ENCODE peak calls at places on chromosomes 3 and 15, in six cellular contexts. S is HCT116, F is hepatocyte, U is neural progenitor cell, T is GM23248, I is GM23338. A is an unnamed sample.
A peak's percentile ranks its signal among the peaks of the same experiment; 100 is the strongest.

GRCh38 chr3:160480931-160481330 is 31.3 kb upstream of the TRIM59 start:
- DNase-seq in S (no peak), F (no peak), U (no peak), T (peak; percentile 40), I (no peak), A (no peak)

GRCh38 chr3:186823391-186823790 is 17.1 kb upstream of the RFC4 start:
- DNase-seq in S (no peak), F (no peak), U (no peak), T (peak; percentile 47), I (no peak), A (no peak)

GRCh38 chr3:58535531-58536500 is 1.2 kb downstream of the ACOX2 start:
- DNase-seq in S (no peak), F (peak; percentile 74), U (no peak), T (no peak), I (no peak), A (no peak)

GRCh38 chr15:89016549-89017041 is 71.7 kb upstream of the ABHD2 start:
- DNase-seq in S (peak; percentile 23), F (no peak), U (no peak), T (peak; percentile 76), I (no peak), A (no peak)

GRCh38 chr15:99424978-99425665 is 140.7 kb upstream of the MEF2A start:
- DNase-seq in S (no peak), F (peak; percentile 65), U (no peak), T (peak; percentile 82), I (no peak), A (no peak)

GRCh38 chr3:8610961-8611360 is 33.6 kb downstream of the SSUH2 start:
- DNase-seq in S (no peak), F (no peak), U (no peak), T (no peak), I (no peak), A (no peak)

GRCh38 chr3:121999931-122000330 is 22.1 kb downstream of the ILDR1 start:
- DNase-seq in S (no peak), F (no peak), U (no peak), T (no peak), I (no peak), A (no peak)

GRCh38 chr3:195856410-195857084 is 44.8 kb upstream of the MUC4 start:
- DNase-seq in S (no peak), F (no peak), U (no peak), T (no peak), I (no peak), A (no peak)

GRCh38 chr15:75721923-75722870 is 9.5 kb upstream of the CSPG4 start:
- DNase-seq in S (no peak), F (no peak), U (no peak), T (no peak), I (no peak), A (no peak)

GRCh38 chr3:179181993-179182551 is 33.9 kb downstream of the PIK3CA start:
- DNase-seq in S (no peak), F (no peak), U (no peak), T (peak; percentile 56), I (no peak), A (no peak)
- TF ChIP-seq EZH2phosphoT487 in S (no peak), F (no peak), U (no peak), T (no peak), I (no peak), A (no peak)

GRCh38 chr15:96358795-96359190 is 28.3 kb downstream of the NR2F2 start:
- DNase-seq in S (no peak), F (no peak), U (no peak), T (no peak), I (no peak), A (no peak)
- TF ChIP-seq EZH2phosphoT487 in S (no peak), F (no peak), U (no peak), T (no peak), I (no peak), A (no peak)

GRCh38 chr15:60673156-60673555 is 194.2 kb upstream of the ICE2 start:
- DNase-seq in S (no peak), F (no peak), U (no peak), T (no peak), I (no peak), A (no peak)
- TF ChIP-seq EZH2phosphoT487 in S (no peak), F (no peak), U (no peak), T (no peak), I (no peak), A (no peak)

DNA sequence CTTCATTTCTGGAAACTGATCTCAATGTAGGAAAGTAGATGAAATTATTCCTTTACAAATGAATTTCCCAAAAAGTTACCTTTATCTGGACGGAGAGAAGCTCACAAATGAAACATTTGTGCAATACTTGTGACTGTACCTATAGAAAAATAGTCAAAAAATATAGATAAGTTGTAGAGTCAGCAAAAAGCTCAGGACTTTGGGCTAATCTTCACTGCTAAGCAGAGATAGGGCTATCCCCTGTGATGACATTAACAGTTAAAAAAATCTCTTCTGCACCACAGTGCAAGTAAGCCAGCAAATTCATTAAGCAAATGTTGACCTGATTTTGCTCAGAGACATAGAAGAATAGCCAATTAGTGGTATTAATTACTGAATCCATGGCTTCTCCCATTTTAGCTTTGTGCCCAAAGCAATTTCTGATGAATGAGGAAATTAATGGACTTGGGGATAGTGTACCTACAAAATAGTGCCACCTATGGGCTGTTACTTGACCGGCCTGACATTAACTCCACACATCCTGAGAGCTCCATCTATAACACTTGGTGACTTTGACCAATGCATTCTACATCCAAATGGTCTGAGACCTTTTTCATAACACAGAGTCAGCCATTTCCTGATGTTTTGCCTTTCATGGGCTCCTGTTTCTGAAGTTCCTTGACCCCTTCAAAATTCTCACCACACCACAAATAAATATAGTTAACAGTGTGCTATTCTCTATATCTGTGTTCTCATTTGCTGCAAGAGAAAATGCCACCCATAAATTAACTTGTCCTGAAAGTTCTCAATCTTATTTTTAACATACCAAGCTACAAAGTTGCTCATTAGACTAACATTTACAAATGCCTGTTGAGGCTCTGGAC is 105.0 kb downstream of the SSR3 start:
- DNase-seq in S (peak; percentile 37), F (peak; percentile 55), U (peak; percentile 48), T (peak; percentile 61), I (peak; percentile 72), A (peak; percentile 29)
- TF ChIP-seq EZH2phosphoT487 in S (no peak), F (no peak), U (no peak), T (no peak), I (no peak), A (no peak)

GRCh38 chr3:2166552-2166951 is 67.9 kb downstream of the CNTN4 start:
- DNase-seq in S (no peak), F (peak; percentile 10), U (peak; percentile 36), T (no peak), I (peak; percentile 41), A (no peak)
- TF ChIP-seq EZH2phosphoT487 in S (no peak), F (no peak), U (no peak), T (no peak), I (no peak), A (no peak)

GRCh38 chr3:101853465-101853864 is 4.2 kb downstream of the NFKBIZ start:
- DNase-seq in S (no peak), F (no peak), U (no peak), T (no peak), I (no peak), A (no peak)
- TF ChIP-seq EZH2phosphoT487 in S (no peak), F (no peak), U (no peak), T (no peak), I (no peak), A (no peak)

DNA sequence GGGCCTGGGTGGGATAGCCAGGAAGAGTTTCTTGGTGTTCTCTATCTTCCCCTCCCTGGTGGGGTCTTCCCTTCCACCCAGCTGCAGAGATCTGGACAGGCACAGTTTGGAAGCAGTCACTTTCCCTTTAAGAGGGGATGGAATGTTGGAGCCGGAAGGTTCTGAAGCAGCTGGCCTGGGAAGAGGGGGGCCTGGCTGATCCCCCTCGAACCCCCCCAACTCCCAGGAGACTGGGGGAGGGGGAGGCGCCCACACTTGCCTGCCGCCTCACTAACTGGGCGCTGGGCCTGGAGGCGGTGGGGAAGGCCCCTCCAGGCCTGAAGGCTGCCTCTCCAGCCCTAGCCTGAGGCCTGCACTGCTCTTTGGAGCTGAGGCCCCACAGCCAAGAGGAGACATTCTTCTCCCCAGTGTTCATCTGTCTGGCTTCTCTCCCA is 1.4 kb downstream of the DVL3 start:
- DNase-seq in S (no peak), F (peak; percentile 66), U (peak; percentile 80), T (peak; percentile 61), I (peak; percentile 75), A (no peak)
- TF ChIP-seq EZH2phosphoT487 in S (no peak), F (no peak), U (no peak), T (no peak), I (no peak), A (no peak)

DNA sequence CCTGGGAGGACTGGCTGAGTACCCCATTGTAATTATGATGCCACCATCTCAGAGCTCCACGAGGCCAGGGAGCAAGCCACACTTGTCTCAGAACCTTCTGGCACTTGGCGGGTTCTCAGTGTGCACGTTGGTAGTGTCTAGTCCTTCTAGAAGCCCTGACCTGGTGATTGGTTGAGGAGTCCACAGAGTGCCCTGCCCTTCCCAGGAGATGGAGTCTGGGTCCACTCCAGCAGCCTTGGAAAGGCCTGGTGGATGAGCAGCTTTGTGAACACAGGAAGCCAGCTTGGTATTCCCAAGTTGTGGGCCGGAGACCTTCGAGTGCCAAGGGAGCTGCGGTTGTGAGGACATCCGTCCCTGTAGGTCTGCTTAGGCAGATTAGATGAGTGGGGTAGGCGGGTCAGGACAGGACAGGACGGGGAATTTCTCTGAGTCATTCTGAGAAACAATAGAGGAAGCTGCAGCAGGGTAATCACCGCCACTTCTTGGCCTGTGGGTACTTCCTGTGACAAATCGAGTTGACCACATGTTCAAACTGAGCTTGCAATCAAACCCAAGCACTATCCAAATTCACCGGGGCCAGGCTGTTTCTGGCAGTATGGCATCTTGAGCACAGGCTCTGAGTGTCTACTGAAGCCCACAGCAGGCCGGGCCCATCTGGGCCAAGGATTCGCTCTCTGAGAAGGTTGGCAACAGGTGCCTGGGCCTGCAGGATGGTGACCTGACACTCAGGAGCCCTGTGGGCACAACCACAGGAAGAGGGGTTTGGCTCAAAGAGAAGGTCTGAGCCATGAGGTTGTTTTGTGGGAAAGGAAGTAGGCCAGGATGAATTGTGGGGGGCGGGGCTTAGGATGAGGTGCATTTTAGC is 71.5 kb upstream of the PLXNA1 start:
- DNase-seq in S (peak; percentile 76), F (no peak), U (no peak), T (peak; percentile 97), I (no peak), A (peak; percentile 59)
- TF ChIP-seq EZH2phosphoT487 in S (no peak), F (no peak), U (no peak), T (no peak), I (no peak), A (no peak)

A was measured in OCI-LY7.